ENCODE peak calls at places on chromosomes 3 and 15, in four cellular contexts. K is uterus, M is kidney, T is psoas muscle. Y is an unnamed sample.
A peak's percentile ranks its signal among the peaks of the same experiment; 100 is the strongest.

GRCh38 chr3:177830411-177830849 is 633.1 kb upstream of the TBL1XR1 start:
- DNase-seq in K (peak; percentile 86), T (no peak), M (no peak), Y (no peak)

GRCh38 chr3:19866751-19867347 is 67.2 kb downstream of the EFHB start:
- DNase-seq in T (no peak), K (peak; percentile 22), M (no peak), Y (no peak)

GRCh38 chr3:33624756-33625155 is 93.3 kb downstream of the CLASP2 start:
- DNase-seq in M (no peak), K (no peak), T (no peak), Y (no peak)

GRCh38 chr3:129961142-129961541 is 13.4 kb upstream of the TRH start:
- DNase-seq in T (no peak), M (no peak), K (peak; percentile 46), Y (no peak)

GRCh38 chr3:105729662-105730061 is 139.2 kb downstream of the CBLB start:
- DNase-seq in K (no peak), T (no peak), M (no peak), Y (no peak)

GRCh38 chr15:40793216-40793989 is 13.5 kb upstream of the ZFYVE19 start:
- DNase-seq in K (no peak), T (peak; percentile 36), M (no peak), Y (no peak)

GRCh38 chr3:22029480-22029879 is 278.5 kb upstream of the ZNF385D start:
- DNase-seq in K (no peak), T (no peak), M (no peak), Y (no peak)

GRCh38 chr3:140752499-140752898 is 74.6 kb downstream of the TRIM42 start:
- DNase-seq in T (no peak), K (no peak), M (no peak), Y (no peak)

GRCh38 chr3:195897853-195898415 is 10.4 kb downstream of the TNK2 start:
- DNase-seq in K (no peak), T (no peak), M (peak; percentile 41), Y (no peak)

GRCh38 chr3:39850707-39851014 is 41.3 kb downstream of the MYRIP start:
- DNase-seq in K (no peak), T (no peak), M (no peak), Y (no peak)

DNA sequence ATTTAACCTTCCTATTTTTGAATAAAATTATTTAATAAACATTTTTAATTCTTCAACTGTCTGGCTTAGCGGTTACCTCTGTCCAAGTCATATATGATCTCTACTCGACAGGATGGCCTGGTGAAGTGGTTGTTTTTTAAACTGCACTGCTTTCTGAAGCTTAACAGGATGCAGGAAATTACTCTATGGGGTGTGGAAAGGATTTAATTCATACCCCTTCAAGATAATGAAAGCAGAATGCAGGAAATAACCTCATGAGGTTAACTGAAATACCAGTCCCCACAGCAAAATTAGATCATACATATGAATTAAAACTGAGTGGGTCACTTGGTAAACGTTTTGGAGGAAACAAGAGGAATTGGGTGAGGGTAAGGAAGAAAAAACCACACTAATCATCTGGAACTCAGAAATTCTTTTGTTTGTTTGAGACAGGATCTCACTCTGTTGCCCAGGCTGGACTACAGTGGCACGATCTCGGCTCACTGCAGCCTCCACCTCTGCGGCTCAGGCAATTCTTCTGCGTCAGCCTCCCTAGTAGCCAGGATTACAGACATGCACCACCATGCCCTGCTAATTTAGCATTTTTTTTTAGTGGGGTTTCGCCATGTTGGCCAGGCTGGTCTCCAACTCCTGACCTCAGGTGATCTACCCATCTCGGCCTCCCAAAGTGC is 50.1 kb downstream of the LYSMD4 start:
- DNase-seq in M (no peak), K (no peak), T (no peak), Y (no peak)
- TF ChIP-seq CTCF in M (no peak), K (no peak), T (no peak), Y (no peak)

GRCh38 chr3:139537795-139538538 is 1.6 kb downstream of the RBP1 start:
- DNase-seq in M (no peak), K (no peak), T (no peak), Y (no peak)

GRCh38 chr3:139541156-139541897 is 1.8 kb upstream of the RBP1 start:
- DNase-seq in M (no peak), K (no peak), T (no peak), Y (no peak)

GRCh38 chr3:139538733-139539132 is 809 bp downstream of the RBP1 start:
- DNase-seq in K (peak; percentile 68), T (peak; percentile 37), M (peak; percentile 76), Y (no peak)

GRCh38 chr3:139540686-139541085 is 1.1 kb upstream of the RBP1 start:
- DNase-seq in M (no peak), T (no peak), K (no peak), Y (no peak)

GRCh38 chr3:139541898-139542288 is 2.4 kb upstream of the RBP1 start:
- DNase-seq in K (no peak), T (no peak), M (no peak), Y (no peak)
- TF ChIP-seq CTCF in K (no peak), T (no peak), M (no peak), Y (peak; percentile 44)

GRCh38 chr3:95394286-95394685 is 1331.4 kb downstream of the NSUN3 start:
- DNase-seq in M (no peak), K (no peak), T (no peak), Y (no peak)
- TF ChIP-seq CTCF in M (no peak), K (no peak), T (no peak), Y (no peak)

GRCh38 chr3:108287146-108287545 is 9.2 kb upstream of the HHLA2 start:
- DNase-seq in M (no peak), K (no peak), T (no peak), Y (no peak)
- TF ChIP-seq CTCF in M (no peak), K (no peak), T (no peak), Y (no peak)

DNA sequence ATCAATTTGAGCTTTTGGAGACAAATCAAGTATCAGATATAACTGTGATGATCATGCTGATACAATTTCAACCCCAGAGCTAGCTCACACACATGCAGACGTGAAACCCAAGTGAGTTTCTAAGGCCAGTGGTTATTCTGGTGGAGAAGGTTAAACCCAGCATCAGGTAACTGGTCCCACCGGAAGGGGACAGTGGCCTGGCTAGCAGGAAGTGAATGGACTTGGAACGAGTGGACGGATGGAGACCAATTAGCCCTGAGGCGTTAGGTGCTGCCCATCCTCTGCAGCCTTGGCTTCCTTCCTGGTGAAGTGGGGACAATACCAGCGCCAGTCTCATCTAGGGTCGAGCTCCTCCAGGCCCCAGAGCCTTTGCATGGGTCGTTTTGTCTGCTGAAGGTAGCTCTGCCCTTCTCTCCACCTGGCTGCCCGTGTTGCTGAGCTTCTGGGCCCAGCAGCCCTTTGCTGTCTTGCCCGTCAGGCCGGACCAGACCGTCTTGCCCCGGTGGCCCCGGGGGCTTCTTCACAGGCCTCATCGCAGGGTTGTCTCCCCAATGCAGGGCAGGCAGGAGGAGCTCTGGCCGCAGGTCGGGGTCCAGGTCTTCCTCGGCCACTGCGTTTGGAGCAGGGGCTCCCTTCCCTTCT is 915 bp upstream of the KCTD6 start:
- DNase-seq in T (peak; percentile 28), M (peak; percentile 83), K (peak; percentile 42), Y (no peak)
- TF ChIP-seq CTCF in T (no peak), M (no peak), K (no peak), Y (no peak)

DNA sequence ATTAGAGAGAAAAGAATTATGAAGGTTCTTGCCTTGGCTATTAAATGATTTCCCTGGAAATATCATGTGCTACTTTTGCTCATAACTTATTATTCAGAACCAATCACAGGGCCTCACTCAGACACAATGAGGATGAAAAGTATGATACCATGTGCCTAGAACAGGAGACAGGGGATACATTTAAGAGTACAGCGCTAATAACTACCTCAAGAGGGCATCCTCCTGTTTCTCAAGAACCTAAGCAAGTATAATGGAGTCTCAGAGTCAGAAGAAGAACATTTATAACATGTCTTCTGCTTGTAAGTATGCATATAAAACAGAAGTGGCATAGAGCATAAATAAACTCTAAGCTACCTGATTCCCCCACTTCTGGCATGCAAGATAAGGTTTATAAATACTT is 125.4 kb upstream of the MME start:
- DNase-seq in T (no peak), M (no peak), K (no peak), Y (no peak)
- TF ChIP-seq CTCF in T (peak; percentile 41), M (peak; percentile 42), K (no peak), Y (peak; percentile 55)

Y was measured in type B pancreatic cell.